ENCODE peak calls at places on chromosome 12, in nine cellular contexts. I, S, G, X, M, C, B, Z and W are unnamed samples.

GRCh38 chr12:110744697-110745264 is 2.1 kb upstream of the PPP1CC start:
- DNase-seq in I (no peak), S (peak), G (no peak), X (peak), M (no peak), C (no peak), B (no peak), Z (no peak), W (no peak)

GRCh38 chr12:59861635-59862034 is 265.8 kb downstream of the SLC16A7 start:
- DNase-seq in I (no peak), S (no peak), G (no peak), X (no peak), M (no peak), C (no peak), B (no peak), Z (no peak), W (no peak)

GRCh38 chr12:101407054-101407437 is 526 bp downstream of the ARL1 start:
- DNase-seq in I (peak), S (no peak), G (peak), X (no peak), M (peak), C (no peak), B (peak), Z (no peak), W (no peak)

GRCh38 chr12:64392221-64392620 is 1.7 kb upstream of the C12orf56 start:
- DNase-seq in I (peak), S (no peak), G (no peak), X (peak), M (peak), C (peak), B (no peak), Z (peak), W (peak)

GRCh38 chr12:106710143-106710893 is 64.2 kb upstream of the RIC8B start:
- DNase-seq in I (no peak), S (no peak), G (no peak), X (no peak), M (peak), C (no peak), B (no peak), Z (no peak), W (no peak)

GRCh38 chr12:77049767-77050353 is 15.5 kb downstream of the E2F7 start:
- DNase-seq in I (peak), S (no peak), G (no peak), X (peak), M (peak), C (peak), B (no peak), Z (peak), W (peak)

GRCh38 chr12:24898606-24899005 is 50.3 kb downstream of the BCAT1 start:
- DNase-seq in I (no peak), S (no peak), G (no peak), X (no peak), M (no peak), C (no peak), B (no peak), Z (peak), W (peak)

GRCh38 chr12:93782854-93783253 is 105.7 kb downstream of the CRADD start:
- DNase-seq in I (no peak), S (no peak), G (no peak), X (no peak), M (no peak), C (no peak), B (no peak), Z (peak), W (no peak)

GRCh38 chr12:10554971-10555481 is 49.3 kb downstream of the EIF2S3B start:
- DNase-seq in I (no peak), S (no peak), G (no peak), X (no peak), M (no peak), C (no peak), B (no peak), Z (no peak), W (no peak)

GRCh38 chr12:14238224-14238792 is 127.2 kb upstream of the ATF7IP start:
- DNase-seq in I (no peak), S (no peak), G (no peak), X (peak), M (peak), C (peak), B (no peak), Z (peak), W (peak)

GRCh38 chr12:4283512-4284255 is 10.1 kb downstream of the CCND2 start:
- DNase-seq in I (no peak), S (no peak), G (no peak), X (no peak), M (no peak), C (no peak), B (no peak), Z (no peak), W (no peak)

GRCh38 chr12:52836042-52836466 is 1.9 kb upstream of the KRT79 start:
- DNase-seq in I (no peak), S (no peak), G (no peak), X (no peak), M (no peak), C (peak), B (no peak), Z (peak), W (peak)

GRCh38 chr12:113934060-113934829 is 31.9 kb downstream of the RBM19 start:
- DNase-seq in I (no peak), S (no peak), G (no peak), X (no peak), M (no peak), C (no peak), B (no peak), Z (no peak), W (no peak)

GRCh38 chr12:52496590-52497071 is 3.6 kb upstream of the KRT6A start:
- DNase-seq in I (no peak), S (no peak), G (no peak), X (peak), M (no peak), C (peak), B (no peak), Z (peak), W (peak)

GRCh38 chr12:124295431-124296058 is 652 bp downstream of the RFLNA start:
- DNase-seq in I (no peak), S (no peak), G (no peak), X (no peak), M (no peak), C (no peak), B (no peak), Z (no peak), W (no peak)

GRCh38 chr12:126418357-126418756 is 1353.1 kb downstream of the AACS start:
- DNase-seq in I (no peak), S (no peak), G (no peak), X (no peak), M (no peak), C (no peak), B (no peak), Z (no peak), W (peak)

GRCh38 chr12:104681012-104681690 is 224.4 kb downstream of the CHST11 start:
- DNase-seq in I (no peak), S (no peak), G (no peak), X (no peak), M (no peak), C (no peak), B (no peak), Z (no peak), W (no peak)

GRCh38 chr12:104682790-104683279 is 226.1 kb downstream of the CHST11 start:
- DNase-seq in I (no peak), S (no peak), G (no peak), X (no peak), M (no peak), C (peak), B (peak), Z (no peak), W (no peak)

GRCh38 chr12:104677441-104678089 is 220.8 kb downstream of the CHST11 start:
- DNase-seq in I (no peak), S (no peak), G (no peak), X (no peak), M (no peak), C (no peak), B (peak), Z (no peak), W (no peak)

GRCh38 chr12:104680070-104680469 is 223.3 kb downstream of the CHST11 start:
- DNase-seq in I (no peak), S (no peak), G (no peak), X (peak), M (no peak), C (peak), B (no peak), Z (no peak), W (peak)

GRCh38 chr12:104680506-104680905 is 223.8 kb downstream of the CHST11 start:
- DNase-seq in I (no peak), S (no peak), G (no peak), X (no peak), M (no peak), C (peak), B (no peak), Z (no peak), W (no peak)
- TF ChIP-seq CTCF in I (no peak), S (no peak), G (no peak), X (no peak), M (no peak), C (no peak), B (no peak), Z (no peak), W (no peak)

GRCh38 chr12:131863711-131864396 is 30.6 kb upstream of the ULK1 start:
- DNase-seq in I (no peak), S (no peak), G (peak), X (peak), M (no peak), C (peak), B (no peak), Z (no peak), W (no peak)
- H3K4me3 ChIP-seq in I (no peak), S (no peak), G (no peak), X (no peak), M (no peak), C (no peak), B (no peak), Z (no peak), W (no peak)

DNA sequence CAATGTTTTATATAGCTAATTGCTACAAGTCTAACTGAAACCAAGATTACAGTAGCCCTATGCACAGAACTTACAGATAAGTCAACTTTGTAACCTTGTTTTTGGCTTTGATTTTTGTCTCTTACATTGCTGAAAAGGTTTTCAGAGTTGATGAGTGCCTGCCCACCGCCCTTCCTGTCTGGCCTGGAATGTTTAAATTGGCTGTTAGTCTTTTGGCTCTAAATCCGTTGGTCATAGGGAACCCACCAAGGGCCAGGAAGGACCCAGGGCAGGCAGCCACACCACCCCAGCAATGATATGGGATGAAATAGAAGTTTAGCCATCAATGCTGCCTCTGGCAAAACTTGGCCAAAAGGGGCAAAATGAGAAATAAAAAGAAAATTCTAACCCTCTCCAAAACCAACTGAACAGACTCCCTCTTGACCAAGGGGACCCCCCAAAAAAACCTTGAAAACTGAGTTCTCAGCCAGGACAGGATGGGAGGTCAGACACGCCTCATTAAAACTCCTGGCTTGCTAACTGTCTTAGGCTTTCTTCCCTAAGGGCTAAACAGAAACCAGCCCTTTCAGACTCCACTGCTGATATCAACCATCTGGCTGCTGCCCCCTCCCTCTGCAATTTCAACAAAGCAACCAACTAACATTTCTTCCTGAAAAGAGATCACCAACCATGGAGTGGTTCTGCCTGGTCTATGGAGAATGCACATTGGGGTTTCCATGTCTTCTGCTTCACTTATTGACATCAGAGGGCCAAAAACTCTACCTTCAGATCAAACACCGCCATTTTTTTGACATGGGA is 242.1 kb upstream of the NOS1 start:
- DNase-seq in I (no peak), S (no peak), G (no peak), X (no peak), M (peak), C (no peak), B (no peak), Z (no peak), W (no peak)
- TF ChIP-seq CTCF in I (no peak), S (no peak), G (no peak), X (no peak), M (no peak), C (no peak), B (no peak), Z (no peak), W (no peak)

GRCh38 chr12:54216580-54217308 is 28.0 kb upstream of the SMUG1 start:
- DNase-seq in I (no peak), S (peak), G (peak), X (peak), M (peak), C (peak), B (peak), Z (peak), W (peak)
- H3K4me3 ChIP-seq in I (peak), S (no peak), G (peak), X (peak), M (peak), C (peak), B (no peak), Z (peak), W (peak)

GRCh38 chr12:55720894-55721444 is 776 bp downstream of the RDH5 start:
- DNase-seq in I (peak), S (peak), G (peak), X (peak), M (no peak), C (peak), B (peak), Z (peak), W (peak)
- TF ChIP-seq CTCF in I (peak), S (peak), G (peak), X (peak), M (peak), C (peak), B (peak), Z (peak), W (peak)

DNA sequence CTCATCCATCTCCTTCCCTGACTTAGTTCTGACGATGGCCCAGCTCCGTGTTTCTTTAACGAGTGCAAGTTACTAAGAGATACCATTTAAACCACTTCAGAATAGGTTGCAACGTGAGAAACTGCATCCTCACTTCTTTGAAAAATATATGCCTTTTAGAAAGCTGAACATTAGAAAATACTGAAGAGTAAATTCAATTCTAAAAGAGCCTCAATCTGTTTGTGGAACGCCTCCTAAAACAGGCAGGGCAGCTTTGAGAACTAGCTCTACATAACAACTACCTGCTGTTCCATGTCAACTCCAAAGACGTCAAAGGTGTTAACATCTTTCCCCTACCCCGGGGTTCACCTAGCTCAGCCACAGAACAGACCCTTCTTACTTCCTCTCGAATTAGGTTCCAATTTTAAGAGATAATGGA is 3.5 kb downstream of the BHLHE41 start:
- DNase-seq in I (no peak), S (no peak), G (no peak), X (no peak), M (no peak), C (no peak), B (no peak), Z (no peak), W (no peak)
- H3K4me3 ChIP-seq in I (no peak), S (no peak), G (peak), X (no peak), M (no peak), C (peak), B (no peak), Z (no peak), W (no peak)

GRCh38 chr12:95820096-95820703 is 29.6 kb upstream of the NTN4 start:
- DNase-seq in I (peak), S (no peak), G (no peak), X (peak), M (peak), C (peak), B (no peak), Z (peak), W (peak)
- TF ChIP-seq CTCF in I (peak), S (peak), G (peak), X (peak), M (peak), C (peak), B (peak), Z (peak), W (peak)

DNA sequence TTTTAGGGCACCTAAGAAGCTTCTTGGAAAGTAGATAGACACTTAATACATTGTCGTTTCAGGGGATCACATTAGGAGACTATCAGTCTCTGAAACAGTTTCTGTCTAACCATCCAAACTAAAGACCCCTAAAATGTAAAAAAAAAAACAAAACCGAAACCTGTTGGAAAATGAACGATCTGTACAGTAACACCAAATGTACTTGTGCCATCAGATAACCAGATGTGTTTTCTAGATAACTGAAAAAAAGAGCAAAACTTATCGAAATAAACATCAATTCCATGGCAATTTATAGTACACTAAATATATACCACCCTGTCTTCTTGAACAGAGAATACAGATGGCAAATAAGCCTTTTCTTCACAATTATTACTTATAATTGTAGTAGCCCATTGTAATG is 2.0 kb downstream of the LDHB start:
- DNase-seq in I (no peak), S (no peak), G (no peak), X (no peak), M (no peak), C (no peak), B (no peak), Z (no peak), W (no peak)
- H3K4me3 ChIP-seq in I (peak), S (no peak), G (peak), X (peak), M (peak), C (peak), B (no peak), Z (peak), W (peak)